ENCODE peak calls at places on chromosomes 7 and 10, in eight cellular contexts. One of them, this sample, is unnamed.

GRCh38 chr10:124511205-124512039 is 49.8 kb downstream of the LHPP start:
- DNase-seq in LoVo: no peak
- DNase-seq in NCI-H446 treated with DMSO at 0.1 percent for 48 hours: no peak
- DNase-seq in occipital lobe: no peak
- DNase-seq in renal cortical epithelial cell: no peak
- DNase-seq in iris pigment epithelial cell: no peak
- DNase-seq in thoracic aorta: no peak
- DNase-seq in effector memory CD8-positive, alpha-beta T cell: no peak
- DNase-seq in this sample: no peak

GRCh38 chr10:108556176-108556575 is 1367.1 kb downstream of the XPNPEP1 start:
- DNase-seq in LoVo: no peak
- DNase-seq in NCI-H446 treated with DMSO at 0.1 percent for 48 hours: no peak
- DNase-seq in occipital lobe: no peak
- DNase-seq in renal cortical epithelial cell: no peak
- DNase-seq in iris pigment epithelial cell: peak
- DNase-seq in thoracic aorta: no peak
- DNase-seq in effector memory CD8-positive, alpha-beta T cell: no peak
- DNase-seq in this sample: no peak

GRCh38 chr10:51857326-51857725 is 157.9 kb upstream of the CSTF2T start:
- DNase-seq in LoVo: no peak
- DNase-seq in NCI-H446 treated with DMSO at 0.1 percent for 48 hours: no peak
- DNase-seq in occipital lobe: no peak
- DNase-seq in renal cortical epithelial cell: no peak
- DNase-seq in iris pigment epithelial cell: no peak
- DNase-seq in thoracic aorta: no peak
- DNase-seq in effector memory CD8-positive, alpha-beta T cell: no peak
- DNase-seq in this sample: no peak

GRCh38 chr10:29746080-29746797 is 111.5 kb upstream of the SVIL start:
- DNase-seq in LoVo: no peak
- DNase-seq in NCI-H446 treated with DMSO at 0.1 percent for 48 hours: no peak
- DNase-seq in occipital lobe: no peak
- DNase-seq in renal cortical epithelial cell: no peak
- DNase-seq in iris pigment epithelial cell: peak
- DNase-seq in thoracic aorta: no peak
- DNase-seq in effector memory CD8-positive, alpha-beta T cell: no peak
- DNase-seq in this sample: peak

GRCh38 chr10:127776816-127777215 is 39.8 kb downstream of the FOXI2 start:
- DNase-seq in LoVo: no peak
- DNase-seq in NCI-H446 treated with DMSO at 0.1 percent for 48 hours: no peak
- DNase-seq in occipital lobe: no peak
- DNase-seq in renal cortical epithelial cell: peak
- DNase-seq in iris pigment epithelial cell: no peak
- DNase-seq in thoracic aorta: no peak
- DNase-seq in effector memory CD8-positive, alpha-beta T cell: no peak
- DNase-seq in this sample: no peak

GRCh38 chr10:87816842-87817178 is 1.2 kb downstream of the ATAD1 start:
- DNase-seq in LoVo: peak
- DNase-seq in NCI-H446 treated with DMSO at 0.1 percent for 48 hours: no peak
- DNase-seq in occipital lobe: no peak
- DNase-seq in renal cortical epithelial cell: no peak
- DNase-seq in iris pigment epithelial cell: no peak
- DNase-seq in thoracic aorta: no peak
- DNase-seq in effector memory CD8-positive, alpha-beta T cell: no peak
- DNase-seq in this sample: no peak

GRCh38 chr7:27953361-27953760 is 213.4 kb downstream of the TAX1BP1 start:
- DNase-seq in LoVo: no peak
- DNase-seq in NCI-H446 treated with DMSO at 0.1 percent for 48 hours: no peak
- DNase-seq in occipital lobe: no peak
- DNase-seq in renal cortical epithelial cell: peak
- DNase-seq in iris pigment epithelial cell: no peak
- DNase-seq in thoracic aorta: no peak
- DNase-seq in effector memory CD8-positive, alpha-beta T cell: no peak
- DNase-seq in this sample: no peak

GRCh38 chr7:98120559-98120958 is 13.9 kb downstream of the LMTK2 start:
- DNase-seq in LoVo: no peak
- DNase-seq in NCI-H446 treated with DMSO at 0.1 percent for 48 hours: no peak
- DNase-seq in occipital lobe: no peak
- DNase-seq in renal cortical epithelial cell: no peak
- DNase-seq in iris pigment epithelial cell: no peak
- DNase-seq in thoracic aorta: no peak
- DNase-seq in effector memory CD8-positive, alpha-beta T cell: no peak
- DNase-seq in this sample: no peak

GRCh38 chr10:96497391-96497790 is 16.3 kb downstream of the TLL2 start:
- DNase-seq in LoVo: no peak
- DNase-seq in NCI-H446 treated with DMSO at 0.1 percent for 48 hours: no peak
- DNase-seq in occipital lobe: no peak
- DNase-seq in renal cortical epithelial cell: no peak
- DNase-seq in iris pigment epithelial cell: no peak
- DNase-seq in thoracic aorta: no peak
- DNase-seq in effector memory CD8-positive, alpha-beta T cell: no peak
- DNase-seq in this sample: no peak